ENCODE peak calls at places on chromosomes 5 and 9, in five cellular contexts. C is kidney, X is fibroblast of mammary gland, G is hepatocyte, B is astrocyte of the cerebellum. T is an unnamed sample.

GRCh38 chr5:127757576-127757975 is 54.4 kb downstream of the CCDC192 start:
- DNase-seq in C (no peak), X (peak), G (peak), B (peak), T (no peak)

GRCh38 chr5:86951761-86952160 is 315.9 kb upstream of the RASA1 start:
- DNase-seq in C (no peak), X (no peak), G (no peak), B (no peak), T (no peak)

GRCh38 chr9:131735238-131736181 is 4.4 kb downstream of the RAPGEF1 start:
- DNase-seq in C (peak), X (peak), G (peak), B (no peak), T (no peak)

GRCh38 chr5:176490291-176490690 is 42.1 kb downstream of the FAF2 start:
- DNase-seq in C (no peak), X (no peak), G (no peak), B (no peak), T (no peak)

GRCh38 chr9:36207016-36207415 is 16.3 kb downstream of the CLTA start:
- DNase-seq in C (no peak), X (peak), G (no peak), B (no peak), T (no peak)

GRCh38 chr9:37464426-37465248 is 613 bp downstream of the ZBTB5 start:
- DNase-seq in C (no peak), X (peak), G (peak), B (no peak), T (peak)

GRCh38 chr5:147189109-147189424 is 45.8 kb upstream of the STK32A start:
- DNase-seq in C (no peak), X (no peak), G (no peak), B (no peak), T (no peak)

GRCh38 chr5:74624501-74624900 is 16.0 kb downstream of the ENC1 start:
- DNase-seq in C (peak), X (no peak), G (no peak), B (no peak), T (no peak)

GRCh38 chr9:129693741-129694140 is 28.3 kb downstream of the PRRX2 start:
- DNase-seq in C (no peak), X (no peak), G (no peak), B (no peak), T (no peak)

GRCh38 chr9:99824378-99825157 is 2.9 kb downstream of the NR4A3 start:
- DNase-seq in C (peak), X (no peak), G (peak), B (no peak), T (no peak)

GRCh38 chr5:57825026-57825683 is 342.5 kb upstream of the ACTBL2 start:
- DNase-seq in C (no peak), X (peak), G (no peak), B (peak), T (peak)

GRCh38 chr5:79173626-79174025 is 62.0 kb downstream of the BHMT start:
- DNase-seq in C (no peak), X (no peak), G (peak), B (no peak), T (no peak)

GRCh38 chr5:126720369-126720768 is 56.6 kb upstream of the LMNB1 start:
- DNase-seq in C (no peak), X (no peak), G (no peak), B (no peak), T (no peak)

GRCh38 chr5:81530919-81531318 is 137.0 kb upstream of the ACOT12 start:
- DNase-seq in C (no peak), X (peak), G (no peak), B (no peak), T (no peak)

GRCh38 chr5:159071382-159071781 is 28.3 kb downstream of the EBF1 start:
- DNase-seq in C (no peak), X (no peak), G (no peak), B (no peak), T (no peak)

GRCh38 chr5:38316544-38317224 is 58.3 kb downstream of the EGFLAM start:
- DNase-seq in C (no peak), X (peak), G (peak), B (no peak), T (peak)

GRCh38 chr5:156971415-156971814 is 8.4 kb upstream of the TIMD4 start:
- DNase-seq in C (no peak), X (no peak), G (no peak), B (no peak), T (no peak)

GRCh38 chr9:131107760-131108159 is 11.4 kb downstream of the AIF1L start:
- DNase-seq in C (peak), X (no peak), G (no peak), B (no peak), T (no peak)

GRCh38 chr5:51181495-51181894 is 201.8 kb upstream of the ISL1 start:
- DNase-seq in C (no peak), X (no peak), G (no peak), B (no peak), T (no peak)

GRCh38 chr9:130789747-130790672 is 45.0 kb upstream of the ABL1 start:
- DNase-seq in C (no peak), X (no peak), G (no peak), B (no peak), T (no peak)

DNA sequence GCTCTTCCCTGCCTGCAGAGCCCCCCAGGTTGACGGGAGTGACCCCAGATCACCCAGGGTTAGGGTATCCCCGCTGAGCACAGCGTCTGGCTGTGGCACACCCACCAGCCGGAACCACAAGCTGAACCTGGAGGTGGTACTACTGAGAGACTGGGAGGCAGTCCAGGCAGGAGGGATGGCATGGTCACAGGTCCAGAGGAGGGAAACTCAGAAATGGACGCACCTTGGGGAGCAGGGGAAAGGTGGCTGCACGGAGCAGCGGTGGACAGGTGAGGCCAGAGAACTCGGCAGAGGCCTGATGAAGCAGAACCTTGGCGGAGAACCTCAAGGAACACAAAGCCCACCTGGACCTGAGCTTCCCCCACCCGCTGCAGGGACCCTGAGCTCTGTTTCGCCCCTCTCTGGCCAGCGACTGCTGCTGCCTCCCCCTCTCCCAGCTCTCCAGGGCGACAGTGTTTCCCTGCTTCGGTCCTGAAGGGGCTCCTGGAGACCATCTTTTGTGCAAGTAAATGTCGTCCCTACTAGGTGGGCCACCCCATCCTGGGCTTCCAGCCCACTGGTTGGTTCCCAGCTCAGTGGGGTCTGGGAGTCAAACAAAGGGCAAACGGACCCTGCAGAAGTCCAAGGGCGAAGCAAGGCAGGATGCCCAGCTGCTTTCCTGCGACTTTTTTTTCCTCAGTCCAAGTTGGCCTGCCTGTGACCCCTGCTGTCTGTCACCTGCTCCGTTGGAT is 845 bp downstream of the ADGRD2 start:
- DNase-seq in C (no peak), X (no peak), G (no peak), B (no peak), T (no peak)
- H3K4me3 ChIP-seq in C (no peak), X (no peak), G (no peak), B (no peak), T (no peak)

GRCh38 chr5:138985683-138986082 is 110.5 kb upstream of the LRRTM2 start:
- DNase-seq in C (no peak), X (no peak), G (no peak), B (no peak), T (no peak)
- TF ChIP-seq CTCF in C (no peak), X (no peak), G (no peak), B (no peak), T (no peak)

GRCh38 chr9:2053883-2054845 is 39.0 kb downstream of the SMARCA2 start:
- DNase-seq in C (no peak), X (peak), G (no peak), B (peak), T (peak)
- H3K4me3 ChIP-seq in C (no peak), X (no peak), G (no peak), B (no peak), T (no peak)

DNA sequence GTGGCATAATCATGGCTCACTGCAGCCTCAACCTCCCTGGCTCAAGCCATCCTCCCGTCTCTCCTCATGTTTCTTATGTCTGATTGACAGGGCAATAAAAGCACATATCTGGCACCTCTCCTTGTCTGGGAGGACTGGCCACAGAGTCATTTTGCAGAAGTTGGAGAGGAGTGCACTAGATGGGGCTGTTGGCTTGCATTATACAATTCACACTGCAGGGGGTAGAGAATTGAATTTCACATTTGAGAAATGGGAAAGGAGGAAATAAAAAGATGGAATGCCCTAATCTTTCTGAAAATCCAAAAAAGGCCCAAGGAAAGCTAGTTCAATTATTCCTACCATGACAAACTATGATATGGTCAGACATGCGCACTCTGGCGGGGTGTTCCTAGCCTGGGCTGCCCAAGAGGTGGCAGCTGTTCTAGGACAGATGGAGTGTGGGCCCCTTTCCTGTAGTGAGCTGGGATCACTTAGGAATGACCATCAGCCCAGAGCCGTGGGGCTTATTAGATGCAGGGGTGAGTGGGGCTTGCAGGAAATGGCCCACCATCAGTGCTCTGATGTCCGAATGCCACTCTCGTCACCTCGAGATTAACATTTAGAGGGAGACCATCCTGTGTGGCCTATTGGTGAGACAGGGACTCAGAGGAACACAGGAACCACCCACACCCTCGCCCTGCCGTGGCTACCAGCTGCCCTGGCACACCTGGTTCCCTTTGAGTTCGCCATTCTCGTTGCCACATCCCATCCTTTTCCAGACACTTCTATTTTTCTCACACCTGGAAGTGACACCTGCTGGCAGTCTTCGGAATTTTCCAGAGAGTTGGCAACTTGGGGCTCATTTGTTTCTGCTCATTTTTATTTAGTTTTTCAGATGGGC is 21.8 kb upstream of the ANKRD18A start:
- DNase-seq in C (no peak), X (peak), G (peak), B (peak), T (no peak)
- TF ChIP-seq CTCF in C (peak), X (peak), G (peak), B (peak), T (peak)

GRCh38 chr5:131254741-131255140 is 9.1 kb upstream of the CDC42SE2 start:
- DNase-seq in C (no peak), X (no peak), G (no peak), B (no peak), T (no peak)
- H3K4me3 ChIP-seq in C (no peak), X (no peak), G (no peak), B (no peak), T (no peak)

GRCh38 chr5:6675784-6676499 is 37.3 kb upstream of the TENT4A start:
- DNase-seq in C (no peak), X (peak), G (no peak), B (no peak), T (no peak)
- TF ChIP-seq CTCF in C (no peak), X (peak), G (no peak), B (no peak), T (no peak)

T was measured in BJ.